ENCODE peak calls at places on chromosomes 4 and X, in four cellular contexts. One of them, this sample, is unnamed.

GRCh38 chrX:112866175-112866574 is 25.5 kb upstream of the AMOT start:
- DNase-seq in psoas muscle: no peak
- DNase-seq in HuH-7: no peak
- DNase-seq in HTR-8/SVneo: no peak
- DNase-seq in this sample: no peak

GRCh38 chr4:13262816-13263215 is 221.3 kb downstream of the RAB28 start:
- DNase-seq in HTR-8/SVneo: no peak
- DNase-seq in HuH-7: no peak
- DNase-seq in psoas muscle: no peak
- DNase-seq in this sample: no peak

GRCh38 chr4:81084029-81084428 is 53.5 kb downstream of the BMP3 start:
- DNase-seq in HTR-8/SVneo: no peak
- DNase-seq in HuH-7: no peak
- DNase-seq in psoas muscle: no peak
- DNase-seq in this sample: no peak

GRCh38 chr4:168589154-168589553 is 92.3 kb downstream of the PALLD start:
- DNase-seq in HTR-8/SVneo: peak
- DNase-seq in psoas muscle: no peak
- DNase-seq in HuH-7: no peak
- DNase-seq in this sample: no peak

GRCh38 chr4:26179316-26179760 is 141.5 kb upstream of the RBPJ start:
- DNase-seq in psoas muscle: no peak
- DNase-seq in HTR-8/SVneo: no peak
- DNase-seq in HuH-7: no peak
- DNase-seq in this sample: no peak

GRCh38 chr4:14566518-14566917 is 435.8 kb upstream of the CPEB2 start:
- DNase-seq in HTR-8/SVneo: no peak
- DNase-seq in psoas muscle: no peak
- DNase-seq in HuH-7: no peak
- DNase-seq in this sample: no peak

GRCh38 chrX:22889824-22890223 is 109.9 kb upstream of the DDX53 start:
- DNase-seq in HuH-7: no peak
- DNase-seq in psoas muscle: no peak
- DNase-seq in HTR-8/SVneo: no peak
- DNase-seq in this sample: no peak

GRCh38 chr4:10006604-10007435 is 14.5 kb downstream of the SLC2A9 start:
- DNase-seq in HTR-8/SVneo: no peak
- DNase-seq in HuH-7: no peak
- DNase-seq in psoas muscle: no peak
- DNase-seq in this sample: peak

GRCh38 chr4:84470204-84470785 is 28.8 kb downstream of the NKX6-1 start:
- DNase-seq in psoas muscle: no peak
- DNase-seq in HTR-8/SVneo: no peak
- DNase-seq in HuH-7: no peak
- DNase-seq in this sample: peak

This sample was measured in iPS-NIHi11.